ENCODE peak calls at places on chromosomes 7 and 10, in nine cellular contexts. P is A673, F is lower lobe of right lung, W is SJSA1, V is A549, U is Peyer's patch, O is pancreas, T is DND-41, X is heart left ventricle. E is an unnamed sample.

GRCh38 chr10:60490013-60490412 is 100.3 kb upstream of the ANK3 start:
- DNase-seq in P (no peak), U (no peak), X (no peak), W (no peak), T (no peak), F (no peak), O (no peak), V (no peak), E (no peak)

GRCh38 chr7:30886608-30887011 is 25.0 kb upstream of the AQP1 start:
- DNase-seq in O (no peak), X (no peak), F (no peak), P (no peak), T (no peak), V (no peak), W (no peak), U (no peak), E (no peak)

GRCh38 chr7:254337-255037 is 35.5 kb upstream of the FOXL3 start:
- DNase-seq in W (no peak), V (no peak), T (no peak), O (no peak), P (no peak), X (no peak), U (no peak), F (peak; percentile 31), E (no peak)

GRCh38 chr7:33471636-33472242 is 342.4 kb downstream of the BBS9 start:
- DNase-seq in T (no peak), X (no peak), V (no peak), O (no peak), F (no peak), P (no peak), U (no peak), W (no peak), E (no peak)

GRCh38 chr10:62851449-62851848 is 35.3 kb upstream of the EGR2 start:
- DNase-seq in U (no peak), X (no peak), V (no peak), F (no peak), P (peak; percentile 46), W (no peak), O (no peak), T (no peak), E (peak; percentile 15)

GRCh38 chr10:78952018-78952417 is 116.7 kb upstream of the ZMIZ1 start:
- DNase-seq in T (no peak), O (no peak), W (no peak), U (no peak), F (no peak), X (no peak), P (no peak), V (no peak), E (no peak)

GRCh38 chr7:14754631-14755030 is 147.9 kb downstream of the DGKB start:
- DNase-seq in X (no peak), P (peak; percentile 11), U (no peak), V (no peak), W (no peak), F (no peak), T (no peak), O (no peak), E (no peak)

GRCh38 chr10:27745719-27746363 is at the start of gene MKX:
- DNase-seq in P (peak; percentile 53), O (peak; percentile 54), V (no peak), X (peak; percentile 20), T (no peak), F (peak; percentile 66), W (no peak), U (no peak), E (no peak)

GRCh38 chr7:151728746-151729145 is 148.2 kb downstream of the PRKAG2 start:
- DNase-seq in W (no peak), U (no peak), O (no peak), F (no peak), P (no peak), T (no peak), V (no peak), X (no peak), E (no peak)

GRCh38 chr7:12550956-12551355 is 19.6 kb upstream of the SCIN start:
- DNase-seq in X (no peak), O (no peak), U (no peak), V (no peak), T (no peak), F (no peak), P (no peak), W (no peak), E (no peak)

GRCh38 chr10:21497177-21497807 is 28.2 kb downstream of the SKIDA1 start:
- DNase-seq in O (peak; percentile 93), V (peak; percentile 96), F (peak; percentile 95), W (peak; percentile 89), P (peak; percentile 96), X (peak; percentile 94), T (peak; percentile 20), U (no peak), E (no peak)

GRCh38 chr7:50362712-50363282 is 58.3 kb downstream of the IKZF1 start:
- DNase-seq in V (no peak), P (no peak), T (peak; percentile 70), O (no peak), W (no peak), U (peak; percentile 73), F (no peak), X (no peak), E (peak; percentile 72)

GRCh38 chr10:1183746-1184145 is 127.6 kb downstream of the WDR37 start:
- DNase-seq in X (no peak), F (peak; percentile 13), T (no peak), V (no peak), O (no peak), U (no peak), W (no peak), P (no peak), E (no peak)

GRCh38 chr7:116236020-116236630 is 25.8 kb downstream of the TES start:
- DNase-seq in T (peak; percentile 69), P (peak; percentile 82), V (peak; percentile 31), F (no peak), W (peak; percentile 55), X (peak; percentile 54), U (peak; percentile 62), O (peak; percentile 32), E (peak; percentile 39)

GRCh38 chr7:101728888-101729883 is 88.2 kb upstream of the CUX1 start:
- DNase-seq in P (no peak), X (no peak), W (peak; percentile 94), O (no peak), V (no peak), T (no peak), U (no peak), F (peak; percentile 84), E (no peak)

GRCh38 chr7:1725199-1725701 is 55.2 kb downstream of the ELFN1 start:
- DNase-seq in T (peak; percentile 30), P (peak; percentile 48), O (peak; percentile 45), U (no peak), V (no peak), X (peak; percentile 86), W (no peak), F (no peak), E (no peak)

GRCh38 chr10:6580279-6581029 is 378 bp upstream of the PRKCQ start:
- DNase-seq in U (peak; percentile 56), O (peak; percentile 86), F (peak; percentile 88), P (peak; percentile 49), V (peak; percentile 47), W (peak; percentile 63), X (peak; percentile 66), T (peak; percentile 83), E (no peak)

DNA sequence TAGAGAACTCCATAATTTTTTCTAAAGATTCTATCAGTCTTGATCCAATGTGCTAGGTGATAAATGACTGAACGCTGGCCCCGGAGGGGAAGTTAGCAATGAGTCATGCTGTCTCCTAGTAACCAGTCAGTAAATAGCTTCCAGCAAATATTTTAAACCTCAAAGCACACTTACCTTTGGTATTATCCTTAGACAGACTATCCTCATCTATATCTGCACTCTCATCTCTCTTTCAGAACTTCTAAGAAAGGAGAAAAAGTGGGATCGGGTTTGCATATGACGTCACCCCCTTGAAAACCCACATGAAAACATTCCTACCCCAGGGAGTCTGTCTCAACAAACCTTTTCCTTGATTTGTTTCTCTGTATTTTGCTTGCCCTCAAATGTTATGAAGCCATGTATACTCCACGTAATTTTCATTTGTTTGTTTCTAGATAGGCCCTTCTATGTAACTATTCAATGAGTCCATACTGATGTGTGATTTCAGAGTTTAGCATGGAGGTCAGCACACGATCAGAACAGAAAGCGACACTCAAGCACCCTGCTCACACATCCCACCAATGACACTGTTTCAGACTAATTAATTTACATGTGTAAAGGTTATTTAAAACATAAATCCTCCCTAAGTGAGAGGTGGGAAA is 174.9 kb upstream of the NRP1 start:
- DNase-seq in F (peak; percentile 57), V (peak; percentile 68), O (peak; percentile 47), T (no peak), W (peak; percentile 90), X (no peak), P (peak; percentile 45), U (no peak), E (no peak)
- H3K4me3 ChIP-seq in F (no peak overlapping the region), V (peak overlapping the region; percentile 21), O (no peak overlapping the region), T (no peak overlapping the region), W (no peak overlapping the region), X (no peak overlapping the region), P (no peak overlapping the region), U (no peak overlapping the region), E (no peak overlapping the region)

GRCh38 chr10:100348389-100348927 is 1.4 kb downstream of the SCD start:
- DNase-seq in V (no peak), O (no peak), U (no peak), F (no peak), W (no peak), X (no peak), T (no peak), P (no peak), E (no peak)
- H3K4me3 ChIP-seq in V (peak overlapping the region; percentile 99), O (peak overlapping the region; percentile 60), U (no peak overlapping the region), F (peak overlapping the region; percentile 76), W (no peak overlapping the region), X (no peak overlapping the region), T (peak overlapping the region; percentile 73), P (peak overlapping the region; percentile 93), E (peak overlapping the region; percentile 97)

GRCh38 chr10:96756111-96756903 is 36.0 kb upstream of the PIK3AP1 start:
- DNase-seq in X (no peak), P (no peak), V (no peak), W (no peak), O (no peak), F (no peak), T (no peak), U (no peak), E (no peak)

GRCh38 chr10:96747734-96748550 is 27.6 kb upstream of the PIK3AP1 start:
- DNase-seq in W (no peak), X (no peak), O (no peak), P (no peak), T (no peak), V (no peak), U (peak; percentile 35), F (no peak), E (no peak)

GRCh38 chr10:96746503-96746902 is 26.2 kb upstream of the PIK3AP1 start:
- DNase-seq in O (no peak), F (no peak), X (no peak), P (no peak), U (no peak), W (no peak), T (no peak), V (no peak), E (no peak)

GRCh38 chr10:96753956-96754355 is 33.6 kb upstream of the PIK3AP1 start:
- DNase-seq in X (no peak), P (no peak), U (no peak), F (no peak), T (no peak), O (no peak), W (no peak), V (no peak), E (no peak)

GRCh38 chr10:96752380-96752779 is 32.1 kb upstream of the PIK3AP1 start:
- DNase-seq in O (no peak), W (no peak), P (no peak), V (no peak), F (no peak), X (no peak), U (no peak), T (no peak), E (no peak)
- H3K4me3 ChIP-seq in O (no peak overlapping the region), W (no peak overlapping the region), P (no peak overlapping the region), V (no peak overlapping the region), F (no peak overlapping the region), X (no peak overlapping the region), U (no peak overlapping the region), T (no peak overlapping the region), E (no peak overlapping the region)

GRCh38 chr10:8778713-8779112 is 724.2 kb downstream of the GATA3 start:
- DNase-seq in T (no peak), U (no peak), V (no peak), O (no peak), X (no peak), P (no peak), F (no peak), W (no peak), E (no peak)
- H3K4me3 ChIP-seq in T (no peak overlapping the region), U (no peak overlapping the region), V (no peak overlapping the region), O (no peak overlapping the region), X (no peak overlapping the region), P (no peak overlapping the region), F (no peak overlapping the region), W (no peak overlapping the region), E (no peak overlapping the region)